ENCODE peak calls at places on chromosomes 3 and 15, in ten cellular contexts. L is stimulated activated CD8-positive, alpha-beta memory T cell treated with anti-CD3 and anti-CD28 coated beads, Interleukin-15, amount 100 ng/mL, for 1 hour; Y is activated T-helper 1 cell treated with anti-CD3 and anti-CD28 coated beads, Interleukin-2, amount 50 U/mL, for 16 hours; A is H4; S is lower leg skin; Z is breast epithelium; N is pulmonary artery endothelial cell; F is A172; O is IMR-90; G is hippocampal formation. C is an unnamed sample.

GRCh38 chr3:186915808-186916796 is 14.2 kb upstream of the ST6GAL1 start:
- DNase-seq in S (no peak), F (no peak), L (no peak), G (no peak), N (no peak), A (no peak), Z (peak; percentile 48), O (no peak), Y (no peak), C (no peak)

GRCh38 chr3:144831955-144832716 is 860.5 kb downstream of the DIPK2A start:
- DNase-seq in A (no peak), O (no peak), G (no peak), Y (no peak), S (no peak), L (no peak), F (no peak), Z (no peak), N (peak; percentile 56), C (no peak)

GRCh38 chr3:153305189-153305588 is 143.2 kb downstream of the RAP2B start:
- DNase-seq in L (no peak), N (no peak), F (no peak), G (no peak), A (peak; percentile 50), Y (no peak), S (no peak), O (no peak), Z (no peak), C (no peak)

GRCh38 chr15:31993062-31993461 is 37.3 kb upstream of the CHRNA7 start:
- DNase-seq in L (no peak), G (no peak), O (no peak), A (no peak), S (no peak), N (no peak), F (no peak), Z (no peak), Y (no peak), C (no peak)

GRCh38 chr15:76057332-76058000 is 2.3 kb upstream of the TMEM266 start:
- DNase-seq in F (no peak), A (no peak), Y (no peak), S (no peak), L (no peak), O (peak; percentile 22), N (no peak), Z (no peak), G (no peak), C (no peak)

GRCh38 chr3:43872301-43872700 is 181.6 kb downstream of the ABHD5 start:
- DNase-seq in Y (no peak), L (no peak), G (no peak), O (peak; percentile 91), F (peak; percentile 90), S (no peak), A (peak; percentile 49), Z (no peak), N (peak; percentile 69), C (no peak)

GRCh38 chr3:193240850-193241706 is at the start of gene PLAAT1:
- DNase-seq in Z (peak; percentile 29), F (peak; percentile 69), L (no peak), S (no peak), N (no peak), Y (no peak), A (peak; percentile 74), O (peak; percentile 19), G (peak; percentile 31), C (no peak)

GRCh38 chr3:87494264-87494663 is 217.9 kb upstream of the POU1F1 start:
- DNase-seq in Z (no peak), A (no peak), N (no peak), O (no peak), G (no peak), Y (no peak), L (no peak), F (no peak), S (no peak), C (no peak)

GRCh38 chr3:195522254-195523023 is 20.7 kb downstream of the PPP1R2 start:
- DNase-seq in N (no peak), S (no peak), Z (no peak), O (peak; percentile 35), G (no peak), F (peak; percentile 61), A (no peak), L (no peak), Y (no peak), C (peak; percentile 52)

GRCh38 chr3:188417329-188417728 is 263.4 kb downstream of the LPP start:
- DNase-seq in A (no peak), N (no peak), L (no peak), Z (no peak), O (no peak), Y (no peak), S (no peak), G (no peak), F (no peak), C (no peak)

GRCh38 chr3:69543080-69543429 is 157.2 kb upstream of the FRMD4B start:
- DNase-seq in O (no peak), S (no peak), G (peak; percentile 44), N (no peak), Z (no peak), A (no peak), Y (no peak), L (no peak), F (no peak), C (no peak)

GRCh38 chr15:57509121-57509520 is 82.6 kb upstream of the MYZAP start:
- DNase-seq in Z (no peak), S (peak; percentile 76), L (no peak), O (no peak), A (no peak), G (no peak), F (no peak), N (no peak), Y (no peak), C (no peak)